ENCODE peak calls at places on chromosomes 16 and 17, in nine cellular contexts. T is left ventricle myocardium inferior, W is heart left ventricle, J is sigmoid colon, C is adrenal gland, L is neural progenitor cell, X is lung, G is body of pancreas, M is H9. V is an unnamed sample. For H3K9me3 and H3K4me1, the result is how much of the 10 kb centered on the place peaks cover.

GRCh38 chr16:88973007-88973410 is 4.0 kb downstream of the CBFA2T3 start:
- DNase-seq in M (peak), T (no peak), G (no peak), W (no peak), X (no peak), C (no peak), L (peak), J (no peak), V (no peak)

GRCh38 chr16:57372372-57373116 is at the start of gene CX3CL1:
- DNase-seq in X (peak), L (peak), J (peak), C (peak), M (peak), W (no peak), G (peak), T (peak), V (peak)

GRCh38 chr17:61335105-61335844 is 64.4 kb upstream of the TBX2 start:
- DNase-seq in C (peak), W (peak), M (no peak), J (no peak), X (no peak), L (no peak), T (no peak), G (no peak), V (no peak)

GRCh38 chr16:54687043-54687655 is 243.5 kb upstream of the IRX5 start:
- DNase-seq in G (no peak), T (no peak), J (no peak), W (no peak), C (no peak), M (no peak), X (peak), L (no peak), V (no peak)

GRCh38 chr16:2809149-2809760 is 7.8 kb upstream of the PRSS21 start:
- DNase-seq in J (no peak), G (no peak), W (no peak), X (no peak), L (no peak), M (no peak), C (no peak), T (no peak), V (no peak)

GRCh38 chr17:43477832-43478634 is 5.7 kb upstream of the DHX8 start:
- DNase-seq in M (no peak), W (no peak), G (no peak), J (no peak), X (no peak), L (no peak), T (no peak), C (no peak), V (no peak)

GRCh38 chr17:81659038-81659437 is 2.7 kb upstream of the PDE6G start:
- DNase-seq in G (peak), L (no peak), C (no peak), T (no peak), X (no peak), W (no peak), M (no peak), J (no peak), V (no peak)

GRCh38 chr16:17312100-17312732 is 158.5 kb downstream of the XYLT1 start:
- DNase-seq in W (no peak), M (no peak), T (no peak), X (no peak), J (peak), C (no peak), G (peak), L (no peak), V (peak)

GRCh38 chr16:85258616-85259015 is 146.3 kb upstream of the CIBAR2 start:
- DNase-seq in M (no peak), C (no peak), W (no peak), L (peak), G (no peak), T (no peak), J (no peak), X (no peak), V (no peak)

GRCh38 chr16:67509016-67509415 is 19.6 kb upstream of the RIPOR1 start:
- DNase-seq in M (no peak), L (no peak), T (no peak), J (no peak), C (no peak), G (no peak), W (no peak), X (no peak), V (no peak)

GRCh38 chr16:67800252-67801046 is 5.9 kb downstream of the RANBP10 start:
- DNase-seq in J (no peak), W (peak), T (peak), G (no peak), X (no peak), C (peak), M (no peak), L (no peak), V (no peak)

GRCh38 chr17:28426081-28426519 is 20.1 kb upstream of the SLC46A1 start:
- DNase-seq in L (peak), G (peak), X (no peak), J (no peak), T (no peak), W (no peak), M (peak), C (no peak), V (no peak)

GRCh38 chr16:79931721-79932120 is 331.2 kb upstream of the MAF start:
- DNase-seq in W (no peak), M (no peak), G (no peak), J (no peak), X (no peak), C (no peak), L (no peak), T (no peak), V (no peak)

GRCh38 chr17:20226814-20227482 is 217.8 kb downstream of the SPECC1 start:
- DNase-seq in W (peak), C (peak), X (peak), L (peak), G (peak), T (peak), M (peak), J (peak), V (peak)

GRCh38 chr17:8954339-8954738 is 11.2 kb downstream of the PIK3R5 start:
- DNase-seq in M (peak), J (peak), G (peak), W (peak), L (peak), X (peak), T (peak), C (peak), V (peak)

GRCh38 chr17:57366558-57367351 is 110.4 kb downstream of the MSI2 start:
- DNase-seq in L (no peak), M (no peak), G (peak), T (peak), J (no peak), C (no peak), X (no peak), W (peak), V (no peak)

GRCh38 chr17:60630352-60630751 is 30.4 kb downstream of the PPM1D start:
- DNase-seq in M (no peak), X (no peak), T (peak), L (no peak), G (peak), C (peak), J (no peak), W (no peak), V (no peak)

GRCh38 chr16:73057369-73058210 is 9.7 kb upstream of the ZFHX3 start:
- DNase-seq in M (no peak), W (peak), X (no peak), T (peak), J (no peak), C (peak), L (peak), G (peak), V (no peak)

GRCh38 chr17:50176559-50177471 is 11.0 kb downstream of the SGCA start:
- DNase-seq in M (no peak), C (no peak), X (no peak), W (peak), J (no peak), G (no peak), T (no peak), L (no peak), V (no peak)

GRCh38 chr17:18026408-18026776 is 12.6 kb downstream of the ATPAF2 start:
- DNase-seq in W (peak), X (no peak), M (no peak), C (no peak), L (no peak), T (peak), J (no peak), G (peak), V (no peak)

GRCh38 chr16:85891033-85891775 is 7.8 kb upstream of the IRF8 start:
- DNase-seq in L (no peak), M (no peak), X (no peak), J (no peak), W (no peak), G (peak), T (no peak), C (no peak), V (no peak)

GRCh38 chr17:61139219-61139618 is 260.4 kb upstream of the TBX2 start:
- DNase-seq in M (no peak), J (no peak), G (peak), X (no peak), T (no peak), W (no peak), L (no peak), C (no peak), V (peak)

GRCh38 chr16:57194512-57194911 is 8.4 kb downstream of the RSPRY1 start:
- DNase-seq in G (no peak), J (no peak), M (no peak), C (no peak), W (no peak), X (no peak), T (no peak), L (no peak), V (no peak)

GRCh38 chr17:40558651-40559015 is 6.6 kb downstream of the CCR7 start:
- DNase-seq in G (no peak), X (no peak), W (no peak), J (no peak), C (no peak), T (no peak), M (no peak), L (no peak), V (no peak)

GRCh38 chr17:78883533-78884131 is 19.4 kb downstream of the CEP295NL start:
- DNase-seq in G (peak), T (peak), J (peak), M (peak), X (peak), W (peak), L (peak), C (peak), V (peak)

GRCh38 chr16:85227924-85228462 is 115.7 kb upstream of the CIBAR2 start:
- DNase-seq in M (no peak), J (peak), W (no peak), X (no peak), G (no peak), L (peak), T (no peak), C (peak), V (no peak)

GRCh38 chr16:11345040-11345862 is at the start of gene RMI2:
- DNase-seq in J (peak), L (peak), G (peak), M (peak), W (peak), T (peak), C (peak), X (peak), V (peak)

GRCh38 chr16:2032285-2033056 is 5.8 kb downstream of the NHERF2 start:
- DNase-seq in W (peak), X (no peak), J (no peak), L (no peak), T (peak), G (no peak), C (peak), M (no peak), V (peak)

GRCh38 chr16:1772362-1772907 is at the start of gene EME2:
- DNase-seq in T (no peak), J (no peak), L (peak), X (no peak), M (no peak), C (peak), G (no peak), W (no peak), V (peak)

GRCh38 chr17:51298508-51299371 is 38.4 kb downstream of the UTP18 start:
- DNase-seq in W (no peak), C (no peak), G (peak), X (no peak), M (peak), T (no peak), J (no peak), L (peak), V (no peak)

GRCh38 chr16:53773150-53773846 is 69.3 kb downstream of the FTO start:
- DNase-seq in W (peak), X (peak), L (peak), M (no peak), C (peak), J (no peak), G (peak), T (no peak), V (no peak)

GRCh38 chr17:8831234-8831849 is 32.2 kb upstream of the MFSD6L start:
- DNase-seq in M (no peak), W (no peak), J (no peak), G (no peak), X (no peak), C (no peak), T (no peak), L (no peak), V (no peak)

GRCh38 chr17:19705771-19706770 is 10.3 kb downstream of the SLC47A2 start:
- DNase-seq in X (no peak), M (peak), G (no peak), J (no peak), W (no peak), T (no peak), C (no peak), L (peak), V (no peak)

GRCh38 chr16:85872666-85873561 is 26.0 kb upstream of the IRF8 start:
- DNase-seq in M (no peak), T (peak), W (peak), X (no peak), J (peak), C (peak), L (no peak), G (no peak), V (no peak)

GRCh38 chr16:80948886-80949502 is 57.7 kb downstream of the CMC2 start:
- DNase-seq in W (peak), L (peak), J (no peak), C (peak), G (peak), X (no peak), M (peak), T (peak), V (peak)

GRCh38 chr17:77635176-77635575 is 323.3 kb upstream of the TNRC6C start:
- DNase-seq in M (peak), C (no peak), T (no peak), G (no peak), L (peak), X (no peak), W (no peak), J (no peak), V (no peak)

GRCh38 chr17:80650339-80650672 is 105.7 kb downstream of the RPTOR start:
- DNase-seq in T (no peak), W (no peak), X (no peak), L (no peak), J (no peak), G (no peak), M (no peak), C (no peak), V (no peak)

GRCh38 chr16:67902831-67903230 is 9.8 kb downstream of the PSKH1 start:
- DNase-seq in M (no peak), T (no peak), G (no peak), W (no peak), C (no peak), J (no peak), X (no peak), L (no peak), V (no peak)

GRCh38 chr17:67095803-67096202 is 51.4 kb downstream of the CACNG1 start:
- DNase-seq in W (no peak), X (no peak), T (no peak), L (no peak), J (no peak), C (no peak), G (no peak), M (no peak), V (no peak)

GRCh38 chr17:44745301-44745700 is 13.5 kb upstream of the ADAM11 start:
- DNase-seq in G (no peak), M (no peak), X (no peak), J (no peak), W (no peak), T (no peak), C (no peak), L (no peak), V (no peak)
- TF ChIP-seq CTCF in G (no peak), M (peak), X (no peak), J (no peak), W (no peak), T (no peak), C (no peak), L (no peak), V (no peak)

GRCh38 chr16:35523991-35524390 is 2064.6 kb downstream of the TP53TG3F start:
- DNase-seq in W (no peak), C (no peak), T (no peak), G (no peak), L (no peak), M (no peak), J (no peak), X (no peak), V (no peak)

GRCh38 chr16:35525979-35526590 is 2066.7 kb downstream of the TP53TG3F start:
- DNase-seq in L (no peak), J (no peak), G (no peak), M (no peak), W (no peak), T (no peak), X (no peak), C (no peak), V (no peak)
- H3K9me3 ChIP-seq in L (under half), J (under half), G (under half), M (half or more), W (under half), T (under half), X (under half), C (under half), V (half or more)

GRCh38 chr16:7364054-7364407 is 31.4 kb downstream of the RBFOX1 start:
- DNase-seq in C (no peak), W (no peak), X (no peak), M (no peak), L (no peak), T (no peak), G (no peak), J (no peak), V (no peak)

GRCh38 chr16:7367309-7367708 is 34.7 kb downstream of the RBFOX1 start:
- DNase-seq in M (no peak), C (no peak), W (no peak), X (no peak), L (no peak), J (no peak), T (no peak), G (no peak), V (no peak)

GRCh38 chr16:7363397-7364053 is 30.9 kb downstream of the RBFOX1 start:
- DNase-seq in X (no peak), J (no peak), M (no peak), C (peak), W (peak), T (peak), G (peak), L (peak), V (no peak)

GRCh38 chr16:7369181-7369580 is 36.5 kb downstream of the RBFOX1 start:
- DNase-seq in W (no peak), L (no peak), J (no peak), M (no peak), T (no peak), G (no peak), C (no peak), X (no peak), V (no peak)

DNA sequence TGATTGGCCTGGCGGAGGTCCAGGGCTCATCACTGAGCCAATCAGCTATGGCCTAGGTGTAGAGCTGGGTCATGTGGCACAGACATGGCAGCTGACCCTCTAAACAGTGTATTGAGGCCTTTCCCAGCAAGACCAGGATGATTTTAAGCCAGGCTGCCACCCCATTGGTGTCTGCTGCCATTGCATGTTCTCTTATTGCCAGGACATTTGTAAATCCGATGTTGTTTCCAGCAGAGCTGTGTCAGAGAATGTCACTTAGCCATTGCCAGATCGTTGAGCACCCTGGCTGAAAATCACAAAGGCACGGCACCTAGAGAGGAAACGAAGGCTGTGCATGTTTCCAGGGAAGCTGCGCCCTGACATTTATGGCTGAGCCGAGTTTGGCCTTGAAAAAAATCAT is 33.4 kb downstream of the RBFOX1 start:
- DNase-seq in L (no peak), C (no peak), T (no peak), X (no peak), G (no peak), W (peak), M (no peak), J (no peak), V (no peak)
- H3K4me1 ChIP-seq in L (under half), C (under half), T (half or more), X (under half), G (under half), W (under half), M (under half), J (under half), V (under half)

DNA sequence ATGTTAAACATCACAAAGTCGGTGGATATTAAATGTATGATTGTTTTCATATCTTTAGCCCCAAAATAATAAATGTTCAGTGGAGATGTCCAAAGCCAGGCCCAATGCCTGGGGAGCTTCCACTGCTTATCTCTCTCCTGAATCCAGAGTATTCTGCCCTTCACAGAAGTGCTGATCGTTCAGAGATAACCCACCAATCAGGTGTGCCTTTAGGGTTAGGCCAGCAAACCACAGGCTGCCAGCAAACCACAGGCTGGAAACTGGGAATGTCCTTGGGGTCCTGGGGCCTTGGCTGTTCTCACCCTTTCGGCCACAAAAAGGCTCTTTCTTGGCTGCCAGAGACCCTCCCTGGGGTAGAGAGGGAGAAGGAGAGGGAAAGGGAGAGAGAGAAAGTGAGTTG is 33.9 kb downstream of the NXN start:
- DNase-seq in X (no peak), C (no peak), T (no peak), J (no peak), W (no peak), M (no peak), L (no peak), G (no peak), V (no peak)
- TF ChIP-seq CTCF in X (no peak), C (no peak), T (no peak), J (no peak), W (no peak), M (no peak), L (no peak), G (no peak), V (no peak)

GRCh38 chr17:22469101-22469880 is 777.0 kb downstream of the KCNJ18 start:
- DNase-seq in W (no peak), M (no peak), G (no peak), X (no peak), J (no peak), C (no peak), T (no peak), L (no peak), V (no peak)

GRCh38 chr17:22469941-22470340 is 777.6 kb downstream of the KCNJ18 start:
- DNase-seq in T (no peak), M (no peak), X (no peak), G (no peak), C (no peak), L (no peak), J (no peak), W (no peak), V (no peak)

GRCh38 chr17:22467720-22468119 is 775.4 kb downstream of the KCNJ18 start:
- DNase-seq in M (no peak), C (no peak), L (no peak), W (no peak), X (no peak), J (no peak), G (no peak), T (no peak), V (no peak)

DNA sequence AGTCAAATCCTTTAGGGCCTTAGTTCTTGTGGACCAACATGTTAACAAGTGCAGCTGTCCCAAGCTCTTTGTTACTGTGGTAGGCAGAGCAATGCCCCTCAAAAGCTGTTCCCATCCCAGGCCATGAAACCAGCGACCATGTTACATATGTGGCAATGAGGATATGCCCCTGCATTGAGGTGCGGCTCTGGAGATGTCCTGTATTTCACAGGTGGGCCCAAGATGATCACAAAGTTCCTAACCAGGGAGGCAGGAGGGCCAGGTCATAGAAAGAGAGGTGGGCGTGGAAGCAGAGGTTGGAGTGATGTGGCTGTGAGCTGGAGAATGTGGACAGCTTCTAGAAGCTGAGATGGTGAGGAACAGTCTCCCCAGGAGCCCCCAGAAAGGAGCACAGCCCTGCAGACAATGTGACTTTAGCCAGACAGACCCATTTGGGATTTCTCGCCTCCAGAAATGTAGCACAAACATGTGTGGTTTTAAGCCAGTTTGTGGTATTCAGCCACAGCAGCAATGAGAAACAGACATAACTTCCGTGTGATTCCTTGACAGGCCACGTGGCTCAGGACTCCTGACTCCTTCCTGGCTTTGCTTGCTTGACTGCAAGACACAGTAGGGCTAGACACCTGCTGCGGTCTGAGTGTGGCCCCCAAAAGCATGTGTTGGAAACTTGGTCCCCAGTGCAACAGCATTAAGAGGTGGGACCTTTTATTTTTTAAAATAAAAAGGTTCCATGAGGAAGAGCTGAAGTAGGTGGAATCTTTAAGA is 778.3 kb downstream of the KCNJ18 start:
- DNase-seq in L (no peak), G (no peak), T (no peak), J (no peak), C (no peak), X (no peak), W (no peak), M (no peak), V (no peak)
- H3K9me3 ChIP-seq in L (under half), G (under half), T (under half), J (under half), C (under half), X (under half), W (under half), M (half or more), V (under half)

V was measured in mucosa of descending colon.